ENCODE peak calls at places on chromosome 5, in four cellular contexts. T is ovary, A is uterus, I is A549. Y is an unnamed sample.

GRCh38 chr5:142006363-142007236 is 6.2 kb downstream of the GNPDA1 start:
- DNase-seq in I (no peak), A (no peak), T (no peak), Y (no peak)

GRCh38 chr5:119274767-119275130 is 81.1 kb upstream of the TNFAIP8 start:
- DNase-seq in T (no peak), A (no peak), I (no peak), Y (no peak)

GRCh38 chr5:39118638-39119037 is 44.4 kb upstream of the RICTOR start:
- DNase-seq in T (no peak), A (no peak), I (no peak), Y (no peak)

GRCh38 chr5:54658014-54658413 is 140.5 kb downstream of the SNX18 start:
- DNase-seq in A (no peak), I (peak; percentile 3), T (no peak), Y (no peak)

GRCh38 chr5:142736247-142736632 is 33.9 kb upstream of the ARHGAP26 start:
- DNase-seq in A (no peak), I (no peak), T (no peak), Y (no peak)

GRCh38 chr5:132459983-132460834 is 30.4 kb downstream of the IRF1 start:
- DNase-seq in I (no peak), A (no peak), T (no peak), Y (no peak)

GRCh38 chr5:55232194-55232984 is 1.0 kb downstream of the CCNO start:
- DNase-seq in T (no peak), A (no peak), I (peak; percentile 55), Y (no peak)

GRCh38 chr5:120293796-120294195 is 170.3 kb upstream of the PRR16 start:
- DNase-seq in I (no peak), T (no peak), A (no peak), Y (no peak)

GRCh38 chr5:133316346-133317343 is 264.8 kb downstream of the HSPA4 start:
- DNase-seq in T (no peak), A (no peak), I (peak; percentile 58), Y (no peak)

GRCh38 chr5:59724482-59725392 is 168.8 kb downstream of the PDE4D start:
- DNase-seq in I (peak; percentile 66), T (no peak), A (no peak), Y (no peak)

GRCh38 chr5:141914154-141914743 is 9.4 kb upstream of the DELE1 start:
- DNase-seq in A (peak; percentile 37), T (no peak), I (no peak), Y (no peak)

GRCh38 chr5:337565-338130 is 16.1 kb downstream of the AHRR start:
- DNase-seq in I (peak; percentile 70), T (no peak), A (no peak), Y (no peak)

GRCh38 chr5:16866795-16867584 is 69.1 kb downstream of the MYO10 start:
- DNase-seq in A (no peak), T (no peak), I (no peak), Y (no peak)

GRCh38 chr5:127425037-127425436 is 92.4 kb upstream of the PRRC1 start:
- DNase-seq in A (no peak), I (no peak), T (no peak), Y (no peak)

GRCh38 chr5:62421414-62421813 is 8.9 kb downstream of the IPO11 start:
- DNase-seq in A (no peak), T (no peak), I (no peak), Y (no peak)

GRCh38 chr5:177447066-177447610 is 524 bp downstream of the PRR7 start:
- DNase-seq in T (peak; percentile 66), I (peak; percentile 77), A (peak; percentile 46), Y (no peak)

GRCh38 chr5:140408750-140409241 is 7.2 kb downstream of the ANKHD1 start:
- DNase-seq in A (no peak), I (peak; percentile 19), T (no peak), Y (no peak)

GRCh38 chr5:38458174-38458573 is 98.3 kb downstream of the LIFR start:
- DNase-seq in T (no peak), I (no peak), A (no peak), Y (no peak)

GRCh38 chr5:173866249-173867172 is 21.6 kb upstream of the CPEB4 start:
- DNase-seq in A (no peak), I (no peak), T (no peak), Y (no peak)

GRCh38 chr5:106269252-106269843 is 1401.4 kb downstream of the EFNA5 start:
- DNase-seq in I (peak; percentile 31), T (no peak), A (no peak), Y (no peak)

GRCh38 chr5:138793481-138794010 is 40.3 kb downstream of the CTNNA1 start:
- DNase-seq in I (no peak), A (no peak), T (no peak), Y (no peak)

GRCh38 chr5:117107859-117108258 is 533.2 kb upstream of the SEMA6A start:
- DNase-seq in I (no peak), T (no peak), A (no peak), Y (no peak)

GRCh38 chr5:124162782-124163532 is 583.5 kb downstream of the ZNF608 start:
- DNase-seq in I (no peak), T (no peak), A (no peak), Y (no peak)

GRCh38 chr5:115243412-115243811 is 19.3 kb downstream of the PGGT1B start:
- DNase-seq in I (peak; percentile 3), T (no peak), A (no peak), Y (no peak)

GRCh38 chr5:143662020-143662419 is 149.9 kb upstream of the HMHB1 start:
- DNase-seq in A (no peak), I (no peak), T (no peak), Y (no peak)

GRCh38 chr5:126516133-126516532 is 78.9 kb downstream of the ALDH7A1 start:
- DNase-seq in I (no peak), A (no peak), T (no peak), Y (no peak)

GRCh38 chr5:126248611-126249010 is 174.6 kb upstream of the GRAMD2B start:
- DNase-seq in I (no peak), T (no peak), A (no peak), Y (no peak)

GRCh38 chr5:181041043-181041442 is 977 bp downstream of the BTNL9 start:
- DNase-seq in T (no peak), A (no peak), I (no peak), Y (no peak)

DNA sequence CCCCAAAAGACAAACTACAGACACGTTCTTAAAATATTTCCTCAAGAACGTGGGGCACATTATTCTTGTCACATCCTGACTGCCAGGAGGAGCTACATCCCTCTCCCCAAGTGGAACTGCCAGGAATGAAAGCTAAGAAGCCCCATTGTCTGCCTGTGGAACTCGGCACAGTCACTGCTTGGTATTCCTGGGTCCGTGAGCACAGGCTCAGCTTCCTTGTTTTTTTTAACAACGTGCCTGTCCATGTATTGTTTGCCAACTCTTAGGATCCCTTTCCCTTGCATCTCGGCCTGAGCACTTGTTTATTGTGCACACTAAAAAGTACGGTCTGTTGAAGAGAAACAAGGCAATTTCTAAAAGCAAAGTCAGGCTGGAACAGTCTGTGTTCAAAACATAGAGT is 47.0 kb upstream of the SELENOP start:
- DNase-seq in A (no peak), I (no peak), T (no peak), Y (no peak)
- TF ChIP-seq CTCF in A (no peak), I (no peak), T (no peak), Y (no peak)

DNA sequence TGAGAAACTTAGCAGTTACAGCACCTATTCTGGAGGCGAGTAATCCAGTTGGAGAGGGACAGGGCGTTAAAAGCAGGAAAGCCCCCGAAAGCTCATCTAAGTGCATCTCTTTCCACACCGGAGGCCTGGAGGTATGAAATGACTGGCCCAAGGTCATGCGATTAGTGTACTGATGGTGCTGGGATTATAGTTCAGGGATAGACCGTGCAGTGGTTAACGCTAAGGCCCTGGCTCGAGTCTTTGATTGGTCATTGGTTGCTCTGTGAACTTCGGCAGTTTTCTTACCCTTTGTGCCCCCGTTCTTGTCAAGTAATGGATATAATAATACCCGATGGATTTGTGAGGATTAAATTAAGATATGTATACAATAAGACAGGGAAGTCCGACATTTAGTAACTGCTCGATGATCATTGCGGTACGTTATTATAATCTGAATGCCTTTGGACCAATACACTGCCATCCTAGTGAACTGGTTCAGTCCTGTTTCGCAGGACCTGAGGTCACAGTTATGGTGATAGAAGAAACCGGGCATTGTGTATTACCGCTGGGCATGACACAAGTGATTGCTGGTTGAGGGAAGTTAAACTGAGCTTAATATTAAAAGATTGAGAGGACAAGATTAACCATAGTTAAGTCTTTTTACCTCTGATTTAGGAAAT is 1.0 kb downstream of the CANX start:
- DNase-seq in T (no peak), A (no peak), I (peak; percentile 29), Y (peak; percentile 25)
- TF ChIP-seq POLR2A in T (no peak), A (no peak), I (no peak), Y (no peak)

GRCh38 chr5:122093861-122094650 is 16.0 kb upstream of the LOX start:
- DNase-seq in I (no peak), A (no peak), T (no peak), Y (no peak)

GRCh38 chr5:122089614-122090013 is 11.6 kb upstream of the LOX start:
- DNase-seq in T (no peak), A (no peak), I (no peak), Y (no peak)

GRCh38 chr5:122089096-122089495 is 11.0 kb upstream of the LOX start:
- DNase-seq in A (no peak), T (no peak), I (no peak), Y (no peak)

GRCh38 chr5:122093415-122093814 is 15.4 kb upstream of the LOX start:
- DNase-seq in A (no peak), I (no peak), T (no peak), Y (no peak)

GRCh38 chr5:122091942-122092600 is 14.0 kb upstream of the LOX start:
- DNase-seq in I (peak; percentile 20), T (no peak), A (no peak), Y (no peak)
- TF ChIP-seq CTCF in I (peak; percentile 47), T (no peak), A (peak; percentile 40), Y (peak; percentile 19)

DNA sequence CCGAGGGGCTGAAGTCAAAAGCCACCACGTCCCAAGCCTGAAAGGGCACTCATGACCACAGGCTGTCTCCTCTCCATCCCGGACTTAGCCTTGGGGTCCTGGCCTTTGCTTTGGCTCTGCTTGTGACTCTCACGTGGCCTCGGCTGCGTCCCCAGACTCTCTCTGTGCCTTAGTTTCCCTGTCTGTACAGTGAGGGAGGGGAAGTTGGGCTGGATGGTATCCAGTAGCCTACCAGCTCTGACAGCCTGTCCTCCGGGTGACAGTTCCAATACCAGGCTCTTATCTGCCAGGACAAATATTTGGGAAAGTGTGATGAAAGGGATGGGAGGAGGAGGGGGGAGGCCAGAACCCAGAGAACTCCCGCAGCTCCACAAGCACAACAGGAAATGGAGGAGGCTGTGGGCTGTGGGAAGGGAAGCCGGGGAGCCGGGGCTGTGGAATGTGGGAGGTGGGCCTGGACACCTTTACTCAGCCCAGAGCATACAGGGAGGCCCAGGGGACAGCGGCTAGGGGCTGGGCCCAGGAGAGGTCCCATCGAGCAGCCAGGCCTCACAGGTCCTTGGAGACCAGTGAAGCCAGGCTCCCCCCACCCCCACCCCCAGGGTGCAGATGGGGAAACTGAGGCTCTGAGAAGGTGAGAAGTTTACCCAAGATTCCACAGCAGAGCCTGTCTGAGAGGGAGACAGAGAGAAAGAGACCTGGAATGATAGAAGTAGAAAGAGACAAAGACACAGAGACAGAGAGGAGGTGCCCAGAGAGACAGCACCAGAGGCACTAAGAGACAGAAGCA is 18.3 kb downstream of the PDGFRB start:
- DNase-seq in T (no peak), A (no peak), I (no peak), Y (no peak)
- TF ChIP-seq POLR2A in T (no peak), A (no peak), I (no peak), Y (no peak)